ENCODE peak calls at places on chromosomes 13 and 19, in ten cellular contexts. One of them, this sample, is unnamed.

GRCh38 chr13:113413898-113414282 is 39.4 kb downstream of the ADPRHL1 start:
- DNase-seq in heart right ventricle: no peak
- DNase-seq in lung: no peak
- DNase-seq in effector memory CD4-positive, alpha-beta T cell: no peak
- DNase-seq in neural progenitor cell: peak; percentile 1
- DNase-seq in Peyer's patch: no peak
- DNase-seq in transverse colon: peak; percentile 31
- DNase-seq in colonic mucosa: peak; percentile 40
- DNase-seq in tibial nerve: no peak
- DNase-seq in GM12878: no peak
- DNase-seq in this sample: peak; percentile 85

GRCh38 chr13:107553838-107554237 is 661.5 kb downstream of the LIG4 start:
- DNase-seq in heart right ventricle: no peak
- DNase-seq in lung: no peak
- DNase-seq in effector memory CD4-positive, alpha-beta T cell: no peak
- DNase-seq in neural progenitor cell: peak; percentile 20
- DNase-seq in Peyer's patch: no peak
- DNase-seq in transverse colon: no peak
- DNase-seq in colonic mucosa: no peak
- DNase-seq in tibial nerve: no peak
- DNase-seq in GM12878: no peak
- DNase-seq in this sample: no peak

GRCh38 chr13:108375772-108376171 is 106.3 kb downstream of the TNFSF13B start:
- DNase-seq in heart right ventricle: no peak
- DNase-seq in lung: no peak
- DNase-seq in effector memory CD4-positive, alpha-beta T cell: no peak
- DNase-seq in neural progenitor cell: no peak
- DNase-seq in Peyer's patch: no peak
- DNase-seq in transverse colon: no peak
- DNase-seq in colonic mucosa: no peak
- DNase-seq in tibial nerve: no peak
- DNase-seq in GM12878: no peak
- DNase-seq in this sample: peak; percentile 93

GRCh38 chr13:58884353-58884752 is 1252.8 kb downstream of the PCDH17 start:
- DNase-seq in heart right ventricle: no peak
- DNase-seq in lung: no peak
- DNase-seq in effector memory CD4-positive, alpha-beta T cell: no peak
- DNase-seq in neural progenitor cell: peak; percentile 25
- DNase-seq in Peyer's patch: no peak
- DNase-seq in transverse colon: no peak
- DNase-seq in colonic mucosa: no peak
- DNase-seq in tibial nerve: no peak
- DNase-seq in GM12878: no peak
- DNase-seq in this sample: no peak

GRCh38 chr19:8449830-8450229 is 5.1 kb downstream of the HNRNPM start:
- DNase-seq in heart right ventricle: no peak
- DNase-seq in lung: no peak
- DNase-seq in effector memory CD4-positive, alpha-beta T cell: no peak
- DNase-seq in neural progenitor cell: peak; percentile 13
- DNase-seq in Peyer's patch: no peak
- DNase-seq in transverse colon: no peak
- DNase-seq in colonic mucosa: no peak
- DNase-seq in tibial nerve: no peak
- DNase-seq in GM12878: no peak
- DNase-seq in this sample: no peak

GRCh38 chr13:34943675-34944634 is 1.9 kb downstream of the NBEA start:
- DNase-seq in heart right ventricle: no peak
- DNase-seq in lung: no peak
- DNase-seq in effector memory CD4-positive, alpha-beta T cell: no peak
- DNase-seq in neural progenitor cell: no peak
- DNase-seq in Peyer's patch: no peak
- DNase-seq in transverse colon: no peak
- DNase-seq in colonic mucosa: no peak
- DNase-seq in tibial nerve: no peak
- DNase-seq in GM12878: no peak
- DNase-seq in this sample: no peak

GRCh38 chr19:8397291-8397690 is 7.1 kb downstream of the RAB11B start:
- DNase-seq in heart right ventricle: no peak
- DNase-seq in lung: no peak
- DNase-seq in effector memory CD4-positive, alpha-beta T cell: no peak
- DNase-seq in neural progenitor cell: no peak
- DNase-seq in Peyer's patch: no peak
- DNase-seq in transverse colon: no peak
- DNase-seq in colonic mucosa: no peak
- DNase-seq in tibial nerve: no peak
- DNase-seq in GM12878: no peak
- DNase-seq in this sample: no peak

GRCh38 chr13:19586904-19587634 is 25.7 kb upstream of the TPTE2 start:
- DNase-seq in heart right ventricle: no peak
- DNase-seq in lung: peak; percentile 31
- DNase-seq in effector memory CD4-positive, alpha-beta T cell: peak; percentile 67
- DNase-seq in neural progenitor cell: no peak
- DNase-seq in Peyer's patch: peak; percentile 62
- DNase-seq in transverse colon: peak; percentile 55
- DNase-seq in colonic mucosa: peak; percentile 27
- DNase-seq in tibial nerve: no peak
- DNase-seq in GM12878: peak; percentile 65
- DNase-seq in this sample: no peak

GRCh38 chr13:98749501-98749900 is 3.0 kb downstream of the SLC15A1 start:
- DNase-seq in heart right ventricle: no peak
- DNase-seq in lung: no peak
- DNase-seq in effector memory CD4-positive, alpha-beta T cell: no peak
- DNase-seq in neural progenitor cell: no peak
- DNase-seq in Peyer's patch: no peak
- DNase-seq in transverse colon: no peak
- DNase-seq in colonic mucosa: no peak
- DNase-seq in tibial nerve: no peak
- DNase-seq in GM12878: no peak
- DNase-seq in this sample: no peak

GRCh38 chr13:98755116-98755515 is 2.6 kb upstream of the SLC15A1 start:
- DNase-seq in heart right ventricle: no peak
- DNase-seq in lung: no peak
- DNase-seq in effector memory CD4-positive, alpha-beta T cell: no peak
- DNase-seq in neural progenitor cell: no peak
- DNase-seq in Peyer's patch: no peak
- DNase-seq in transverse colon: no peak
- DNase-seq in colonic mucosa: no peak
- DNase-seq in tibial nerve: no peak
- DNase-seq in GM12878: no peak
- DNase-seq in this sample: no peak

GRCh38 chr13:98752942-98753290 is 444 bp upstream of the SLC15A1 start:
- DNase-seq in heart right ventricle: no peak
- DNase-seq in lung: no peak
- DNase-seq in effector memory CD4-positive, alpha-beta T cell: no peak
- DNase-seq in neural progenitor cell: no peak
- DNase-seq in Peyer's patch: no peak
- DNase-seq in transverse colon: no peak
- DNase-seq in colonic mucosa: no peak
- DNase-seq in tibial nerve: no peak
- DNase-seq in GM12878: no peak
- DNase-seq in this sample: no peak

GRCh38 chr13:98751397-98752110 is 918 bp downstream of the SLC15A1 start:
- DNase-seq in heart right ventricle: no peak
- DNase-seq in lung: no peak
- DNase-seq in effector memory CD4-positive, alpha-beta T cell: no peak
- DNase-seq in neural progenitor cell: peak; percentile 43
- DNase-seq in Peyer's patch: no peak
- DNase-seq in transverse colon: peak; percentile 27
- DNase-seq in colonic mucosa: no peak
- DNase-seq in tibial nerve: no peak
- DNase-seq in GM12878: no peak
- DNase-seq in this sample: no peak

GRCh38 chr13:98752111-98752941 is at the start of gene SLC15A1:
- DNase-seq in heart right ventricle: no peak
- DNase-seq in lung: no peak
- DNase-seq in effector memory CD4-positive, alpha-beta T cell: no peak
- DNase-seq in neural progenitor cell: peak; percentile 33
- DNase-seq in Peyer's patch: no peak
- DNase-seq in transverse colon: peak; percentile 47
- DNase-seq in colonic mucosa: no peak
- DNase-seq in tibial nerve: no peak
- DNase-seq in GM12878: no peak
- DNase-seq in this sample: no peak
- H3K4me1 ChIP-seq in heart right ventricle: peaks cover 8% of the 10 kb centered on the region
- H3K4me1 ChIP-seq in lung: no peaks in the 10 kb centered on the region
- H3K4me1 ChIP-seq in effector memory CD4-positive, alpha-beta T cell: peaks cover 6% of the 10 kb centered on the region
- H3K4me1 ChIP-seq in neural progenitor cell: peaks cover 13% of the 10 kb centered on the region
- H3K4me1 ChIP-seq in Peyer's patch: peaks cover 14% of the 10 kb centered on the region
- H3K4me1 ChIP-seq in transverse colon: peaks cover 12% of the 10 kb centered on the region
- H3K4me1 ChIP-seq in colonic mucosa: no peaks in the 10 kb centered on the region
- H3K4me1 ChIP-seq in tibial nerve: peaks cover 9% of the 10 kb centered on the region
- H3K4me1 ChIP-seq in GM12878: no peaks in the 10 kb centered on the region
- H3K4me1 ChIP-seq in this sample: peaks cover 12% of the 10 kb centered on the region

GRCh38 chr13:46778879-46779278 is 18.1 kb downstream of the ESD start:
- DNase-seq in heart right ventricle: no peak
- DNase-seq in lung: no peak
- DNase-seq in effector memory CD4-positive, alpha-beta T cell: no peak
- DNase-seq in neural progenitor cell: no peak
- DNase-seq in Peyer's patch: no peak
- DNase-seq in transverse colon: no peak
- DNase-seq in colonic mucosa: no peak
- DNase-seq in tibial nerve: no peak
- DNase-seq in GM12878: no peak
- DNase-seq in this sample: no peak

GRCh38 chr13:46778095-46778494 is 18.9 kb downstream of the ESD start:
- DNase-seq in heart right ventricle: no peak
- DNase-seq in lung: no peak
- DNase-seq in effector memory CD4-positive, alpha-beta T cell: no peak
- DNase-seq in neural progenitor cell: no peak
- DNase-seq in Peyer's patch: no peak
- DNase-seq in transverse colon: no peak
- DNase-seq in colonic mucosa: no peak
- DNase-seq in tibial nerve: no peak
- DNase-seq in GM12878: no peak
- DNase-seq in this sample: no peak

GRCh38 chr13:46783504-46783903 is 13.5 kb downstream of the ESD start:
- DNase-seq in heart right ventricle: no peak
- DNase-seq in lung: no peak
- DNase-seq in effector memory CD4-positive, alpha-beta T cell: no peak
- DNase-seq in neural progenitor cell: no peak
- DNase-seq in Peyer's patch: no peak
- DNase-seq in transverse colon: no peak
- DNase-seq in colonic mucosa: no peak
- DNase-seq in tibial nerve: no peak
- DNase-seq in GM12878: no peak
- DNase-seq in this sample: no peak

DNA sequence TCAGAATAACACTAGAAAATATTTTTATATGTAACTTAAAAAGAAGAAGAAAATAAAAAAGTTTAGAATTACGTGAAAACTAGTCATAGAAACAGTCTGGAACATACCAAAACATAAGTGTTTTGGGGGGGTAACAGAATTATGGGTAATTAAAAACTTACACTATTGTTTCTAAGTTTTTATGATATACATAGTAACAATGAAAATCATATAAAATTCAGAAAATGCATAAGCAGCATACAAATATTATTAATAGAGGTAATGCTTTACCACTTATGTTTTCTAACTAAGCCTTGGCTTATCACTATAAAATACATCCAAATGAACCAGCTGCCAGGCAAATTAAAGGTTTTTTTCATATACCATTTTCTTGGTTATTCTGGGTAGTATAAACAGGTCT is 14.9 kb downstream of the ESD start:
- DNase-seq in heart right ventricle: no peak
- DNase-seq in lung: no peak
- DNase-seq in effector memory CD4-positive, alpha-beta T cell: no peak
- DNase-seq in neural progenitor cell: no peak
- DNase-seq in Peyer's patch: no peak
- DNase-seq in transverse colon: no peak
- DNase-seq in colonic mucosa: no peak
- DNase-seq in tibial nerve: no peak
- DNase-seq in GM12878: no peak
- DNase-seq in this sample: no peak
- H3K27me3 ChIP-seq in heart right ventricle: no peaks in the 10 kb centered on the region
- H3K27me3 ChIP-seq in lung: no peaks in the 10 kb centered on the region
- H3K27me3 ChIP-seq in effector memory CD4-positive, alpha-beta T cell: no peaks in the 10 kb centered on the region
- H3K27me3 ChIP-seq in neural progenitor cell: no peaks in the 10 kb centered on the region
- H3K27me3 ChIP-seq in Peyer's patch: no peaks in the 10 kb centered on the region
- H3K27me3 ChIP-seq in transverse colon: no peaks in the 10 kb centered on the region
- H3K27me3 ChIP-seq in colonic mucosa: no peaks in the 10 kb centered on the region
- H3K27me3 ChIP-seq in tibial nerve: no peaks in the 10 kb centered on the region
- H3K27me3 ChIP-seq in GM12878: no peaks in the 10 kb centered on the region
- H3K27me3 ChIP-seq in this sample: no peaks in the 10 kb centered on the region

DNA sequence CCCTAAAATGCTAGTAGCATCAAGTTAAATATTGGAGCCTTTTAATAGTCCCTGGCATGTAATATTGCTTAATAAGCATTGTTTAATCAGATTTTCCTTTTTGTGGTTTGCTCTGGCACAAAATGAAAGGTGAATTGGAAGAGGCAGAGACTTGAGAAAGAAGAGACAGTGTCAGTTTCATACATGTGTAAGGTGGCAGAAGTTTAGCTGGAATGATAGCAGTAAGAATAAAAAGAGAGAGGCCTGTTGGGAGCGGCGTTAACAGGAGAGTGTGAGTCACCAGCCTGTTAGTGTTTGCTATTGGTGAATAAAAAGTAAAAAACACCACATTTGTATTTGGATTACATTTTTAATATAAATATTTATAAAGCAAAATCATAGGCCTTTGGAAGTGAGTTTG is 145.3 kb downstream of the PDS5B start:
- DNase-seq in heart right ventricle: no peak
- DNase-seq in lung: no peak
- DNase-seq in effector memory CD4-positive, alpha-beta T cell: no peak
- DNase-seq in neural progenitor cell: no peak
- DNase-seq in Peyer's patch: no peak
- DNase-seq in transverse colon: no peak
- DNase-seq in colonic mucosa: no peak
- DNase-seq in tibial nerve: no peak
- DNase-seq in GM12878: no peak
- DNase-seq in this sample: no peak
- H3K27ac ChIP-seq in heart right ventricle: no peak overlapping the region
- H3K27ac ChIP-seq in lung: no peak overlapping the region
- H3K27ac ChIP-seq in effector memory CD4-positive, alpha-beta T cell: no peak overlapping the region
- H3K27ac ChIP-seq in neural progenitor cell: no peak overlapping the region
- H3K27ac ChIP-seq in Peyer's patch: no peak overlapping the region
- H3K27ac ChIP-seq in transverse colon: no peak overlapping the region
- H3K27ac ChIP-seq in colonic mucosa: no peak overlapping the region
- H3K27ac ChIP-seq in tibial nerve: peak overlapping the region; percentile 42
- H3K27ac ChIP-seq in GM12878: no peak overlapping the region
- H3K27ac ChIP-seq in this sample: no peak overlapping the region

DNA sequence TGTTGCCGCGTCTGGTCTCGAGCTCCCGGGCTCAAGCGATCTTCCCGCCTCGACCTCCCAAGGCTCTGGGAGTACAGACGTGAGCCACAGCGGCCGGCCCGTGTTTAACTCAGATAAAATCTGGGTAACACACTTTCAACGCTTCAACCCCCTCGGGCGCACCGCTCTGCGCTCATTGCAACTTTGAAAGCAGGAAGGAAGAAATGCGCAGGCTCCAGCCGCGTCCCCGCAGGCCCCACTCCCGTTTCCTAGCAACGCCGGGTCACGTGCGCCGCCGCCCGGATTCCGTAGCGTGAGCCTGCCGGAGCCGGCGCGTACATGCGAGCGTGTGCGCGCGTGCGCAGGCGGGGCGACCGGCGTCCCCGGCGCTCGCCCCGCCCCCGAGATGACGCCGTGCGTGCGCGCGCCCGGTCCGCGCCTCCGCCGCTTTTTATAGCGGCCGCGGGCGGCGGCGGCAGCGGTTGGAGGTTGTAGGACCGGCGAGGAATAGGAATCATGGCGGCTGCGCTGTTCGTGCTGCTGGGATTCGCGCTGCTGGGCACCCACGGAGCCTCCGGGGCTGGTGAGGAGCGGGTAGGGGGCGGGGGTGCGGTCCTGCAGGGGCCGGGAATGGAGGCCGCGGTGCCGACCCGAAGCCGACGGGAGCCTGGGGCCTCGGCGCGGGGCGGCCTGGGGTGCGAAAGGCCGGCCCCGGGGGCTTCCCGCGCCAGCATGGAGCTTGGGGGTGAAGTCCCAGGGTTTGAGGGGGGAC is at the start of gene BSG:
- DNase-seq in heart right ventricle: peak; percentile 98
- DNase-seq in lung: peak; percentile 99
- DNase-seq in effector memory CD4-positive, alpha-beta T cell: peak; percentile 99
- DNase-seq in neural progenitor cell: peak; percentile 100
- DNase-seq in Peyer's patch: peak; percentile 97
- DNase-seq in transverse colon: peak; percentile 99
- DNase-seq in colonic mucosa: peak; percentile 99
- DNase-seq in tibial nerve: peak; percentile 97
- DNase-seq in GM12878: peak; percentile 88
- DNase-seq in this sample: peak; percentile 92
- H3K4me1 ChIP-seq in heart right ventricle: peaks cover 19% of the 10 kb centered on the region
- H3K4me1 ChIP-seq in lung: no peaks in the 10 kb centered on the region
- H3K4me1 ChIP-seq in effector memory CD4-positive, alpha-beta T cell: peaks cover 34% of the 10 kb centered on the region
- H3K4me1 ChIP-seq in neural progenitor cell: peaks cover 20% of the 10 kb centered on the region
- H3K4me1 ChIP-seq in Peyer's patch: peaks cover 42% of the 10 kb centered on the region
- H3K4me1 ChIP-seq in transverse colon: peaks cover 53% of the 10 kb centered on the region
- H3K4me1 ChIP-seq in colonic mucosa: peaks cover 18% of the 10 kb centered on the region
- H3K4me1 ChIP-seq in tibial nerve: peaks cover 37% of the 10 kb centered on the region
- H3K4me1 ChIP-seq in GM12878: peaks cover 3% of the 10 kb centered on the region
- H3K4me1 ChIP-seq in this sample: peaks cover 27% of the 10 kb centered on the region

This sample was measured in SJSA1.